ENCODE peak calls at places on chromosome 1, in eight cellular contexts. P, D, C, N, K, J, G and B are unnamed samples.

GRCh38 chr1:154572433-154573167 is 5.0 kb downstream of the CHRNB2 start:
- DNase-seq in G (no peak), C (no peak), K (no peak), D (no peak), J (peak; percentile 30), N (no peak), P (no peak), B (no peak)

GRCh38 chr1:23799570-23800395 is 771 bp downstream of the GALE start:
- DNase-seq in G (peak; percentile 85), J (peak; percentile 78), D (peak; percentile 52), N (peak; percentile 73), C (peak; percentile 92), K (no peak), P (peak; percentile 56), B (peak; percentile 98)

GRCh38 chr1:16175610-16176553 is 20.0 kb upstream of the EPHA2 start:
- DNase-seq in N (peak; percentile 94), G (peak; percentile 95), J (no peak), D (peak; percentile 98), P (peak; percentile 91), K (no peak), C (peak; percentile 88), B (peak; percentile 95)

GRCh38 chr1:23283660-23284602 is 60.2 kb downstream of the HNRNPR start:
- DNase-seq in C (no peak), P (peak; percentile 67), J (no peak), N (peak; percentile 33), G (peak; percentile 54), K (no peak), D (peak; percentile 83), B (peak; percentile 45)

GRCh38 chr1:173410133-173410793 is 66.9 kb upstream of the PRDX6 start:
- DNase-seq in C (no peak), J (no peak), D (peak; percentile 31), G (no peak), P (peak; percentile 70), N (peak; percentile 61), K (no peak), B (no peak)

GRCh38 chr1:235791532-235792060 is 75.1 kb downstream of the LYST start:
- DNase-seq in K (no peak), N (no peak), P (no peak), J (no peak), G (no peak), C (no peak), D (no peak), B (no peak)

GRCh38 chr1:178031856-178032320 is 62.0 kb upstream of the RASAL2 start:
- DNase-seq in N (peak; percentile 95), D (peak; percentile 96), J (peak; percentile 92), C (peak; percentile 91), P (peak; percentile 93), G (peak; percentile 86), K (no peak), B (peak; percentile 97)

GRCh38 chr1:84353665-84354064 is 44.6 kb upstream of the DNASE2B start:
- DNase-seq in N (peak; percentile 85), C (no peak), K (no peak), P (peak; percentile 69), J (no peak), D (peak; percentile 44), G (no peak), B (no peak)

GRCh38 chr1:47578026-47578861 is 140.4 kb downstream of the FOXD2 start:
- DNase-seq in C (peak; percentile 66), J (peak; percentile 17), K (no peak), D (no peak), G (peak; percentile 15), P (no peak), N (peak; percentile 15), B (peak; percentile 49)

GRCh38 chr1:116405241-116406135 is 32.4 kb downstream of the ATP1A1 start:
- DNase-seq in D (no peak), N (no peak), J (no peak), P (no peak), C (no peak), K (no peak), G (no peak), B (no peak)

GRCh38 chr1:90274376-90274775 is 279.5 kb downstream of the ZNF326 start:
- DNase-seq in G (no peak), C (no peak), N (no peak), D (no peak), P (no peak), K (no peak), J (no peak), B (no peak)

GRCh38 chr1:162855461-162856150 is 5.4 kb downstream of the CCDC190 start:
- DNase-seq in G (no peak), J (no peak), C (no peak), P (peak; percentile 65), D (peak; percentile 80), K (no peak), N (peak; percentile 55), B (no peak)

GRCh38 chr1:234997201-234998173 is 131.2 kb downstream of the TOMM20 start:
- DNase-seq in N (peak; percentile 99), K (no peak), C (peak; percentile 87), G (peak; percentile 99), J (no peak), D (peak; percentile 99), P (peak; percentile 99), B (peak; percentile 93)

GRCh38 chr1:43197343-43198127 is 25.4 kb downstream of the CFAP57 start:
- DNase-seq in P (no peak), D (no peak), K (no peak), C (no peak), J (peak; percentile 32), N (no peak), G (no peak), B (no peak)

GRCh38 chr1:108117908-108118902 is 81.9 kb downstream of the SLC25A24 start:
- DNase-seq in G (no peak), D (peak; percentile 82), K (no peak), J (no peak), N (peak; percentile 79), C (peak; percentile 24), P (peak; percentile 76), B (peak; percentile 73)

GRCh38 chr1:203127672-203128611 is at the start of gene ADORA1:
- DNase-seq in G (peak; percentile 74), N (peak; percentile 31), P (peak; percentile 41), C (peak; percentile 89), J (peak; percentile 94), D (peak; percentile 88), K (no peak), B (peak; percentile 97)

GRCh38 chr1:203128691-203129500 is 1.4 kb downstream of the ADORA1 start:
- DNase-seq in D (no peak), K (no peak), J (no peak), G (no peak), N (no peak), C (peak; percentile 4), P (no peak), B (peak; percentile 39)

GRCh38 chr1:203126151-203126865 is 1.2 kb upstream of the ADORA1 start:
- DNase-seq in N (peak; percentile 14), K (no peak), G (peak; percentile 43), C (no peak), J (peak; percentile 79), P (peak; percentile 22), D (peak; percentile 48), B (peak; percentile 90)

GRCh38 chr1:203124546-203125317 is 2.8 kb upstream of the ADORA1 start:
- DNase-seq in J (no peak), N (no peak), G (no peak), K (no peak), D (peak; percentile 40), C (no peak), P (peak; percentile 34), B (peak; percentile 63)

GRCh38 chr1:203126866-203127671 is 457 bp upstream of the ADORA1 start:
- DNase-seq in J (no peak), P (peak; percentile 4), G (peak; percentile 51), C (no peak), N (no peak), D (peak; percentile 58), K (no peak), B (peak; percentile 74)
- H3K4me2 ChIP-seq in J (peak overlapping the region; percentile 98), P (peak overlapping the region; percentile 29), G (peak overlapping the region; percentile 75), C (peak overlapping the region; percentile 90), N (peak overlapping the region; percentile 25), D (peak overlapping the region; percentile 88), K (no peak overlapping the region), B (peak overlapping the region; percentile 90)

GRCh38 chr1:67300561-67300960 is 7.1 kb upstream of the IL12RB2 start:
- DNase-seq in J (no peak), N (peak; percentile 25), P (no peak), D (no peak), C (no peak), K (no peak), G (no peak), B (no peak)
- H3K4me3 ChIP-seq in J (no peak overlapping the region), N (no peak overlapping the region), P (no peak overlapping the region), D (no peak overlapping the region), C (no peak overlapping the region), K (no peak overlapping the region), G (no peak overlapping the region), B (no peak overlapping the region)

GRCh38 chr1:30785181-30785580 is 27.6 kb upstream of the LAPTM5 start:
- DNase-seq in K (no peak), J (no peak), P (no peak), D (no peak), G (no peak), N (no peak), C (no peak), B (peak; percentile 75)

GRCh38 chr1:30785714-30786113 is 28.1 kb upstream of the LAPTM5 start:
- DNase-seq in C (no peak), J (no peak), D (no peak), N (no peak), P (no peak), K (no peak), G (no peak), B (peak; percentile 61)

GRCh38 chr1:30787856-30788495 is 30.4 kb upstream of the LAPTM5 start:
- DNase-seq in C (no peak), G (no peak), K (no peak), J (no peak), N (no peak), P (no peak), D (no peak), B (peak; percentile 32)

GRCh38 chr1:30787266-30787665 is 29.7 kb upstream of the LAPTM5 start:
- DNase-seq in P (no peak), N (no peak), K (no peak), C (no peak), D (no peak), G (no peak), J (no peak), B (peak; percentile 66)

DNA sequence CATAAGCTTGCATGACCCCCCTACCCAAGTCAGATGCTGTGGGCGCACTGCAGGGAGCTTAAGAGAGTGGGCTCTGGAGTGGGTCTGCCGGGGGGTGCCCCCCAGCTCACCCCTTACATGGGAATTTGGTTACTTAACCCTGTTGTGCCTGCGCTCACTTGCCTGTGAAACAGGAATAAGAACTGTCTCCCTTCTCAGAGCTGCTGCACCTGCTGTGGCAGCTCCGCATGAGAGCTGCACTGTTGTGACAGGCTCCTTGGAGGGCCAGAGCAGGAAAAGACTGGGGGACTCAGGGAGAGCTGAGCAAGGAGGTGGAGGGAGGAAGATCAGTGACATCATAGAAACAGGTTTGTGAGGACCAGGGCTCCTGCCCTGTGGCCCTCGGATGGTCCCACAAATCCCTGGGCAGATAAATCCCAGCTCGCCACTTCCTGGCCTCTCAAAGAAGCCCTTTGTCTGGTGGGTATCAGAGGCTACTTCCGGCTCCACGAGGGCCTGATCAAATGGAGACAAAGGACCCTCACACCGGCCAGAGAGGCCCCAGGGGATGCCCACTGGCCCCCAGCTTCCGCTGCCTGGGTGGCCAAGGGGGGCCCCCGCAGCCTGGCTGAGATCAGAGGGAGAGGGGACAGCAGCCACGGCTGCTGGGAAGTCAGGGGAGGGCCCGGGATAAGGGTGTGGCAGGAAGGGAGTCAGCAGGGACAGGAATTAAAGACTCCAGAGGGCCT is 28.9 kb upstream of the LAPTM5 start:
- DNase-seq in G (no peak), K (no peak), C (no peak), P (no peak), N (no peak), D (no peak), J (no peak), B (peak; percentile 75)
- H3K4me2 ChIP-seq in G (no peak overlapping the region), K (no peak overlapping the region), C (peak overlapping the region; percentile 27), P (no peak overlapping the region), N (no peak overlapping the region), D (no peak overlapping the region), J (no peak overlapping the region), B (no peak overlapping the region)

GRCh38 chr1:110070968-110071307 is 466 bp upstream of the ALX3 start:
- DNase-seq in P (no peak), C (no peak), D (no peak), G (no peak), J (no peak), N (no peak), K (no peak), B (peak; percentile 77)
- H3K4me3 ChIP-seq in P (no peak overlapping the region), C (no peak overlapping the region), D (no peak overlapping the region), G (no peak overlapping the region), J (peak overlapping the region; percentile 50), N (no peak overlapping the region), K (no peak overlapping the region), B (no peak overlapping the region)